ENCODE peak calls at places on chromosomes 6 and 20, in seven cellular contexts. One of them, this sample, is unnamed.

GRCh38 chr6:3347826-3348225 is 89.1 kb downstream of the PSMG4 start:
- DNase-seq in endothelial cell: no peak
- DNase-seq in CD8-positive, alpha-beta T cell: no peak
- DNase-seq in brain microvascular endothelial cell: no peak
- DNase-seq in A549: no peak
- DNase-seq in fibroblast of mammary gland: no peak
- DNase-seq in H9: no peak
- DNase-seq in this sample: no peak

GRCh38 chr20:63449796-63450730 is 22.4 kb downstream of the KCNQ2 start:
- DNase-seq in fibroblast of mammary gland: no peak
- DNase-seq in A549: no peak
- DNase-seq in brain microvascular endothelial cell: no peak
- DNase-seq in H9: no peak
- DNase-seq in endothelial cell: no peak
- DNase-seq in CD8-positive, alpha-beta T cell: no peak
- DNase-seq in this sample: no peak

GRCh38 chr20:58889334-58890072 is 37.0 kb downstream of the GNAS start:
- DNase-seq in CD8-positive, alpha-beta T cell: no peak
- DNase-seq in H9: no peak
- DNase-seq in brain microvascular endothelial cell: no peak
- DNase-seq in fibroblast of mammary gland: no peak
- DNase-seq in endothelial cell: no peak
- DNase-seq in A549: no peak
- DNase-seq in this sample: no peak

GRCh38 chr6:98769546-98769945 is 64.8 kb upstream of the POU3F2 start:
- DNase-seq in A549: peak; percentile 34
- DNase-seq in H9: peak; percentile 46
- DNase-seq in endothelial cell: peak; percentile 42
- DNase-seq in CD8-positive, alpha-beta T cell: no peak
- DNase-seq in fibroblast of mammary gland: peak; percentile 11
- DNase-seq in brain microvascular endothelial cell: no peak
- DNase-seq in this sample: no peak

GRCh38 chr20:57991211-57991841 is 237.1 kb downstream of the ANKRD60 start:
- DNase-seq in fibroblast of mammary gland: peak; percentile 56
- DNase-seq in A549: peak; percentile 61
- DNase-seq in H9: no peak
- DNase-seq in CD8-positive, alpha-beta T cell: no peak
- DNase-seq in brain microvascular endothelial cell: no peak
- DNase-seq in endothelial cell: no peak
- DNase-seq in this sample: peak; percentile 86

GRCh38 chr6:44735631-44735963 is 348.1 kb downstream of the CDC5L start:
- DNase-seq in brain microvascular endothelial cell: peak; percentile 16
- DNase-seq in H9: no peak
- DNase-seq in CD8-positive, alpha-beta T cell: no peak
- DNase-seq in fibroblast of mammary gland: peak; percentile 78
- DNase-seq in A549: no peak
- DNase-seq in endothelial cell: no peak
- DNase-seq in this sample: peak; percentile 9

GRCh38 chr6:89368107-89368506 is 15.6 kb upstream of the UBE2J1 start:
- DNase-seq in H9: no peak
- DNase-seq in fibroblast of mammary gland: peak; percentile 62
- DNase-seq in A549: peak; percentile 54
- DNase-seq in endothelial cell: peak; percentile 70
- DNase-seq in brain microvascular endothelial cell: peak; percentile 46
- DNase-seq in CD8-positive, alpha-beta T cell: peak; percentile 64
- DNase-seq in this sample: peak; percentile 37

GRCh38 chr20:44805335-44805734 is 5.0 kb downstream of the RIMS4 start:
- DNase-seq in H9: no peak
- DNase-seq in A549: no peak
- DNase-seq in fibroblast of mammary gland: no peak
- DNase-seq in brain microvascular endothelial cell: no peak
- DNase-seq in endothelial cell: no peak
- DNase-seq in CD8-positive, alpha-beta T cell: no peak
- DNase-seq in this sample: no peak

GRCh38 chr6:5084787-5085637 is at the start of gene PPP1R3G:
- DNase-seq in CD8-positive, alpha-beta T cell: no peak
- DNase-seq in A549: peak; percentile 33
- DNase-seq in endothelial cell: peak; percentile 35
- DNase-seq in brain microvascular endothelial cell: peak; percentile 35
- DNase-seq in fibroblast of mammary gland: peak; percentile 64
- DNase-seq in H9: peak; percentile 45
- DNase-seq in this sample: peak; percentile 17

GRCh38 chr6:117550078-117550600 is 52.2 kb downstream of the GOPC start:
- DNase-seq in CD8-positive, alpha-beta T cell: no peak
- DNase-seq in A549: no peak
- DNase-seq in H9: no peak
- DNase-seq in fibroblast of mammary gland: no peak
- DNase-seq in brain microvascular endothelial cell: no peak
- DNase-seq in endothelial cell: no peak
- DNase-seq in this sample: no peak

GRCh38 chr6:117548797-117549301 is 53.5 kb downstream of the GOPC start:
- DNase-seq in endothelial cell: no peak
- DNase-seq in A549: peak; percentile 39
- DNase-seq in brain microvascular endothelial cell: no peak
- DNase-seq in fibroblast of mammary gland: no peak
- DNase-seq in H9: no peak
- DNase-seq in CD8-positive, alpha-beta T cell: peak; percentile 20
- DNase-seq in this sample: peak; percentile 52

GRCh38 chr6:117547688-117548621 is 54.4 kb downstream of the GOPC start:
- DNase-seq in CD8-positive, alpha-beta T cell: peak; percentile 50
- DNase-seq in endothelial cell: no peak
- DNase-seq in brain microvascular endothelial cell: peak; percentile 35
- DNase-seq in H9: peak; percentile 56
- DNase-seq in fibroblast of mammary gland: peak; percentile 47
- DNase-seq in A549: no peak
- DNase-seq in this sample: no peak

GRCh38 chr6:117550618-117551242 is 51.6 kb downstream of the GOPC start:
- DNase-seq in CD8-positive, alpha-beta T cell: no peak
- DNase-seq in H9: no peak
- DNase-seq in endothelial cell: no peak
- DNase-seq in fibroblast of mammary gland: no peak
- DNase-seq in brain microvascular endothelial cell: no peak
- DNase-seq in A549: no peak
- DNase-seq in this sample: no peak

DNA sequence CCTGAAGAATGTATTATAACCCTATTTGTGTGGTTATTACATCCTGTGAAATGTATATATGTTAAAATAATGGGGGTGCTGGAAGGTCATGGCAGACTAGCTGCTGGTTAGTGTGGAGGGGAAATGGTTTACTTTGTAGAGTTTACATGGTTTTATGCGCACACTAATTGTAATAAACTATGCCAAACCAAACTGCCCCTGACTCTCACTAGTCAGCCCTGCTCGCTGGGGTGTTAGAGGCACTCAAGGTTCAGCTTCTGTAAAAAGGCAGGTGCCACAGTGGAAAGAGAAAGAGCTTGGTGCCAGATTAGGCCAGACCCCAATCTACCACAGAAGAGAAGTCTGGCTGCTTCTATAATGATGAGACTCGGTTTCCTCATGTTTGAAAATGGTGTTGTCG is 52.7 kb downstream of the GOPC start:
- DNase-seq in A549: no peak
- DNase-seq in endothelial cell: no peak
- DNase-seq in fibroblast of mammary gland: no peak
- DNase-seq in H9: no peak
- DNase-seq in brain microvascular endothelial cell: no peak
- DNase-seq in CD8-positive, alpha-beta T cell: no peak
- DNase-seq in this sample: no peak
- TF ChIP-seq CTCF in A549: no peak
- TF ChIP-seq CTCF in endothelial cell: no peak
- TF ChIP-seq CTCF in fibroblast of mammary gland: no peak
- TF ChIP-seq CTCF in H9: no peak
- TF ChIP-seq CTCF in brain microvascular endothelial cell: no peak
- TF ChIP-seq CTCF in CD8-positive, alpha-beta T cell: no peak
- TF ChIP-seq CTCF in this sample: no peak

GRCh38 chr6:8738951-8739350 is 303.6 kb upstream of the SLC35B3 start:
- DNase-seq in CD8-positive, alpha-beta T cell: no peak
- DNase-seq in fibroblast of mammary gland: no peak
- DNase-seq in endothelial cell: no peak
- DNase-seq in brain microvascular endothelial cell: no peak
- DNase-seq in A549: no peak
- DNase-seq in H9: no peak
- DNase-seq in this sample: no peak

GRCh38 chr6:8739454-8739853 is 304.1 kb upstream of the SLC35B3 start:
- DNase-seq in CD8-positive, alpha-beta T cell: no peak
- DNase-seq in H9: no peak
- DNase-seq in A549: no peak
- DNase-seq in brain microvascular endothelial cell: no peak
- DNase-seq in fibroblast of mammary gland: no peak
- DNase-seq in endothelial cell: no peak
- DNase-seq in this sample: no peak

GRCh38 chr6:8743146-8743745 is 307.9 kb upstream of the SLC35B3 start:
- DNase-seq in CD8-positive, alpha-beta T cell: no peak
- DNase-seq in H9: no peak
- DNase-seq in A549: peak; percentile 2
- DNase-seq in brain microvascular endothelial cell: no peak
- DNase-seq in fibroblast of mammary gland: no peak
- DNase-seq in endothelial cell: no peak
- DNase-seq in this sample: no peak
- TF ChIP-seq CTCF in CD8-positive, alpha-beta T cell: no peak
- TF ChIP-seq CTCF in H9: no peak
- TF ChIP-seq CTCF in A549: no peak
- TF ChIP-seq CTCF in brain microvascular endothelial cell: no peak
- TF ChIP-seq CTCF in fibroblast of mammary gland: no peak
- TF ChIP-seq CTCF in endothelial cell: no peak
- TF ChIP-seq CTCF in this sample: no peak

GRCh38 chr6:142071981-142072380 is 60.7 kb upstream of the GJE1 start:
- DNase-seq in A549: peak; percentile 26
- DNase-seq in fibroblast of mammary gland: no peak
- DNase-seq in H9: peak; percentile 73
- DNase-seq in CD8-positive, alpha-beta T cell: no peak
- DNase-seq in endothelial cell: no peak
- DNase-seq in brain microvascular endothelial cell: no peak
- DNase-seq in this sample: no peak
- TF ChIP-seq CTCF in A549: no peak
- TF ChIP-seq CTCF in fibroblast of mammary gland: peak; percentile 27
- TF ChIP-seq CTCF in H9: peak; percentile 64
- TF ChIP-seq CTCF in CD8-positive, alpha-beta T cell: no peak
- TF ChIP-seq CTCF in endothelial cell: no peak
- TF ChIP-seq CTCF in brain microvascular endothelial cell: peak; percentile 33
- TF ChIP-seq CTCF in this sample: peak; percentile 55

GRCh38 chr6:32047084-32047478 is 8.9 kb downstream of the CYP21A2 start:
- DNase-seq in H9: no peak
- DNase-seq in A549: no peak
- DNase-seq in fibroblast of mammary gland: peak; percentile 66
- DNase-seq in brain microvascular endothelial cell: peak; percentile 6
- DNase-seq in endothelial cell: no peak
- DNase-seq in CD8-positive, alpha-beta T cell: no peak
- DNase-seq in this sample: no peak

GRCh38 chr6:32047539-32047854 is 9.3 kb downstream of the CYP21A2 start:
- DNase-seq in brain microvascular endothelial cell: no peak
- DNase-seq in H9: no peak
- DNase-seq in A549: no peak
- DNase-seq in endothelial cell: no peak
- DNase-seq in CD8-positive, alpha-beta T cell: no peak
- DNase-seq in fibroblast of mammary gland: no peak
- DNase-seq in this sample: no peak

GRCh38 chr6:32047855-32048766 is 9.9 kb downstream of the CYP21A2 start:
- DNase-seq in H9: peak; percentile 85
- DNase-seq in A549: peak; percentile 48
- DNase-seq in endothelial cell: peak; percentile 73
- DNase-seq in fibroblast of mammary gland: peak; percentile 49
- DNase-seq in brain microvascular endothelial cell: peak; percentile 23
- DNase-seq in CD8-positive, alpha-beta T cell: peak; percentile 73
- DNase-seq in this sample: peak; percentile 23

GRCh38 chr6:32045811-32046449 is 7.7 kb downstream of the CYP21A2 start:
- DNase-seq in CD8-positive, alpha-beta T cell: no peak
- DNase-seq in A549: no peak
- DNase-seq in brain microvascular endothelial cell: no peak
- DNase-seq in H9: no peak
- DNase-seq in fibroblast of mammary gland: no peak
- DNase-seq in endothelial cell: no peak
- DNase-seq in this sample: no peak

GRCh38 chr6:32046450-32047083 is 8.4 kb downstream of the CYP21A2 start:
- DNase-seq in brain microvascular endothelial cell: no peak
- DNase-seq in A549: no peak
- DNase-seq in CD8-positive, alpha-beta T cell: no peak
- DNase-seq in H9: peak; percentile 56
- DNase-seq in endothelial cell: no peak
- DNase-seq in fibroblast of mammary gland: peak; percentile 20
- DNase-seq in this sample: no peak
- TF ChIP-seq CTCF in brain microvascular endothelial cell: peak; percentile 8
- TF ChIP-seq CTCF in A549: no peak
- TF ChIP-seq CTCF in CD8-positive, alpha-beta T cell: no peak
- TF ChIP-seq CTCF in H9: peak; percentile 19
- TF ChIP-seq CTCF in endothelial cell: no peak
- TF ChIP-seq CTCF in fibroblast of mammary gland: no peak
- TF ChIP-seq CTCF in this sample: peak; percentile 46

DNA sequence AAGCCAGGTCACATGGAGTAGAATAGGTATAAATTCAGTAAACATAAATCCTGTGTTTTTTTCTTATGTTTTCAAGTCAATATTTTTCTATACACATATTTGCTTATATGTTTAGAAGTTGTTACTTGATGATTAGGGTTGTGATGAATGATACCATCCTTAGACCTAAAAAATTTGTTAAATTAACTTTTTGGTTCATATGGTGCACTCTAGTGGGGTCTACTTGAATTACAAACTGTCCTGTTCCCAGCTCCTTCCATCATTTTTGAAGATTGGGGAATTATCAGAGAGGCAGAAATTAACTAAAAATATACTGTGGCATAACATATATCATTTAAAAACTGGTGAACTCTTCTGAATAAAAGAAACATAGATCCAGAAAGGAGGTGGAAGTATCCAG is 48.3 kb upstream of the RIPPLY2 start:
- DNase-seq in endothelial cell: no peak
- DNase-seq in A549: no peak
- DNase-seq in brain microvascular endothelial cell: no peak
- DNase-seq in H9: no peak
- DNase-seq in fibroblast of mammary gland: no peak
- DNase-seq in CD8-positive, alpha-beta T cell: no peak
- DNase-seq in this sample: no peak
- TF ChIP-seq CTCF in endothelial cell: no peak
- TF ChIP-seq CTCF in A549: no peak
- TF ChIP-seq CTCF in brain microvascular endothelial cell: no peak
- TF ChIP-seq CTCF in H9: peak; percentile 53
- TF ChIP-seq CTCF in fibroblast of mammary gland: no peak
- TF ChIP-seq CTCF in CD8-positive, alpha-beta T cell: no peak
- TF ChIP-seq CTCF in this sample: no peak

This sample was measured in HFFc6.